ENCODE peak calls at places on chromosomes 13 and 19, in five cellular contexts. T, L, I, N and Z are unnamed samples.

GRCh38 chr13:70987043-70987442 is 878.8 kb upstream of the KLHL1 start:
- DNase-seq in T (no peak), N (no peak), I (no peak), L (no peak), Z (no peak)

GRCh38 chr19:46107371-46107770 is 17.1 kb downstream of the IGFL3 start:
- DNase-seq in I (peak), N (no peak), T (no peak), L (no peak), Z (peak)

GRCh38 chr13:41398494-41399190 is 58.7 kb upstream of the RGCC start:
- DNase-seq in T (no peak), N (no peak), I (no peak), L (peak), Z (no peak)

GRCh38 chr13:25502551-25502950 is 130.8 kb downstream of the ATP8A2 start:
- DNase-seq in N (no peak), T (no peak), L (no peak), I (no peak), Z (no peak)

GRCh38 chr19:52600639-52601024 is 30.5 kb downstream of the ZNF701 start:
- DNase-seq in L (peak), I (no peak), T (peak), N (peak), Z (no peak)

GRCh38 chr19:1923319-1923718 is 17.7 kb upstream of the CSNK1G2 start:
- DNase-seq in T (no peak), N (no peak), I (no peak), L (no peak), Z (no peak)

GRCh38 chr13:49585220-49586157 is at the start of gene RCBTB1:
- DNase-seq in I (peak), T (peak), N (peak), L (peak), Z (peak)

GRCh38 chr13:87656311-87656710 is 14.9 kb upstream of the SLITRK5 start:
- DNase-seq in L (peak), I (no peak), T (no peak), N (no peak), Z (peak)

GRCh38 chr13:63605962-63606361 is 2190.3 kb upstream of the PCDH20 start:
- DNase-seq in L (no peak), I (no peak), N (no peak), T (no peak), Z (no peak)

GRCh38 chr13:49046002-49046401 is 70.3 kb downstream of the FNDC3A start:
- DNase-seq in N (no peak), T (no peak), L (no peak), I (peak), Z (no peak)

GRCh38 chr19:30430206-30430734 is 58.1 kb downstream of the ZNF536 start:
- DNase-seq in L (no peak), T (no peak), I (no peak), N (peak), Z (no peak)

GRCh38 chr13:20124303-20124702 is 36.5 kb downstream of the GJA3 start:
- DNase-seq in T (no peak), I (no peak), L (no peak), N (no peak), Z (no peak)

GRCh38 chr19:34461375-34462100 is 20.0 kb upstream of the WTIP start:
- DNase-seq in T (no peak), N (peak), I (peak), L (no peak), Z (peak)

GRCh38 chr13:61777281-61777680 is 361.6 kb upstream of the PCDH20 start:
- DNase-seq in N (no peak), T (no peak), I (no peak), L (peak), Z (peak)

GRCh38 chr13:28059214-28059613 is 41.2 kb downstream of the FLT3 start:
- DNase-seq in N (no peak), L (peak), I (peak), T (peak), Z (peak)

GRCh38 chr13:110123041-110123809 is 183.7 kb downstream of the COL4A1 start:
- DNase-seq in T (no peak), L (no peak), I (no peak), N (peak), Z (no peak)

GRCh38 chr19:10433131-10433536 is 12.8 kb downstream of the PDE4A start:
- DNase-seq in N (no peak), L (no peak), I (no peak), T (no peak), Z (no peak)

GRCh38 chr19:13526552-13526951 is 20.3 kb upstream of the CACNA1A start:
- DNase-seq in I (peak), T (no peak), L (peak), N (no peak), Z (peak)

GRCh38 chr13:97478247-97478646 is 44.3 kb downstream of the RAP2A start:
- DNase-seq in N (no peak), L (no peak), T (no peak), I (no peak), Z (no peak)

GRCh38 chr19:22545751-22546150 is 88.4 kb upstream of the ZNF492 start:
- DNase-seq in N (no peak), L (peak), I (no peak), T (no peak), Z (peak)

GRCh38 chr13:27125357-27126282 is 46.0 kb downstream of the USP12 start:
- DNase-seq in T (no peak), N (no peak), I (no peak), L (no peak), Z (no peak)

GRCh38 chr13:87334176-87334575 is 337.0 kb upstream of the SLITRK5 start:
- DNase-seq in L (no peak), T (no peak), N (no peak), I (no peak), Z (no peak)

GRCh38 chr13:42211704-42212103 is 60.2 kb upstream of the AKAP11 start:
- DNase-seq in N (no peak), T (no peak), I (peak), L (peak), Z (no peak)

GRCh38 chr19:28010656-28011055 is 1202.3 kb downstream of the UQCRFS1 start:
- DNase-seq in I (peak), N (no peak), L (no peak), T (no peak), Z (no peak)

GRCh38 chr13:94859812-94860210 is 147.5 kb upstream of the SOX21 start:
- DNase-seq in L (no peak), T (no peak), N (no peak), I (no peak), Z (no peak)

GRCh38 chr13:34412295-34412694 is 529.8 kb upstream of the NBEA start:
- DNase-seq in N (no peak), T (no peak), I (peak), L (no peak), Z (no peak)
- TF ChIP-seq CTCF in N (no peak), T (no peak), I (no peak), L (no peak), Z (no peak)

DNA sequence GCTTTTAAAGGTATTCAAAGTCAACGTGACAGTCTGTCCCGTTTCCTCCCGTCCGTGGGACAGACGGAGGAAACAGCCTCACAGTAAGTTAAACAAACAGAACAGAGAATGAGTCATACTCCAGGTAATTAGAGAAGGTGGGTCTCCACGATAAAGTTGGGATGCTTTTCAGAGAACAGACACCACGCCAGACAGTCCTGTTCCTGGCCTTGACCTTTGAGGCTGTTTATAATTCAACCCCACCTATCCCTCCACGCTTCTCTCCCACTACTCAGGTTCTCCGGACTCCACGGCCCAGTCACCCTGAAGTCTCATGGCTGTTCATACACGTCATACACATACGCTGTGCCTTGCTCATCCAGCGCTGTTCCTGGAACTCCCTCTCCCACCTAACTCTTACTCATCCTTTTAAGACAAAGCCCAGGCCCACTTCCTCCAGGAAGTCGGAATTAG is 42.5 kb downstream of the ARHGEF18 start:
- DNase-seq in T (no peak), N (no peak), L (no peak), I (peak), Z (peak)
- H3K4me3 ChIP-seq in T (no peak), N (no peak), L (no peak), I (no peak), Z (no peak)

DNA sequence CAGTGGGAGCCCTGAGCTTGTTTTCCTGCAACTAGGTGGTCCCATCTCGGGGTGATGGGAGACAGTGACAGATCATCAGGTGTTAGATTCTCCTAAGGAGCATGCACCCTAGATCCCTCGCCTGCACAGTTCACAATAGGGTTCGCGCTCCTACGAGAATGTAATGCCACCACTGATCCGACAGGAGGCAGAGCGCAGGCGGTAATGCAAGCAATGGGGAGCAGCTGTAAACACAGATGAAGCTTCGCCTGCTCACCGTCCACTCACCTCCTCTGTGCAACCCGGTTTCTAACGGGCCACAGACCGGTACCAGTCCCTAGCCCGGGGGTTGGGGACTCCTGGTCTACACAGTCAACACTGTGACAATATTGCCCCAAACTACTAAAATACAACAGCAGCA is 38.8 kb downstream of the CARD8 start:
- DNase-seq in I (no peak), N (peak), L (no peak), T (no peak), Z (no peak)
- TF ChIP-seq CTCF in I (no peak), N (no peak), L (no peak), T (no peak), Z (no peak)

GRCh38 chr19:3474614-3475013 is 5.7 kb downstream of the SMIM24 start:
- DNase-seq in T (no peak), N (no peak), I (no peak), L (no peak), Z (no peak)

GRCh38 chr19:3475449-3475848 is 4.9 kb downstream of the SMIM24 start:
- DNase-seq in L (no peak), I (no peak), T (no peak), N (no peak), Z (no peak)

GRCh38 chr19:3471954-3472655 is 8.2 kb downstream of the SMIM24 start:
- DNase-seq in L (peak), N (no peak), T (peak), I (no peak), Z (peak)

GRCh38 chr19:3476830-3477229 is 3.5 kb downstream of the SMIM24 start:
- DNase-seq in T (no peak), N (no peak), I (no peak), L (no peak), Z (no peak)

DNA sequence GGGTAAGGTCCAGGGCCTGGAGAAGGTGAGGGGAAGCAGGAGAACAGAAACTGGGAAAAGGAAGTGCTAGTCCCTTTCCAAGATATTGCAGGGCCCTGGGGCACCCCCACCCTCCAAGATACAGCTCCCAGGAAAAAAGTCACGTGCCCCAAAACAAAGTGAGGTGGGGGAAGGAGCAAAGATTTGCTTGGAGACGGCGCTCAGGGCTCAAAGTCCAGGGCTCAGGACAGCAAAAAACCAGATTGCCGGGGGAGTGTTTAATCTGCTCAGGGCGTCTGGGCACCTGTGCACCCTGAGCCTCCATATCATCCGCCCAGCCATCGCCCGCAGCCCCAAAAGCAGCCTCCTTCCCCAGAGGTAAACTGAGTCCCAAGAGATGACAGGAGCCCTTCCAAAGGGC is 6.3 kb downstream of the SMIM24 start:
- DNase-seq in L (no peak), I (no peak), T (no peak), N (no peak), Z (no peak)
- H3K4me3 ChIP-seq in L (no peak), I (no peak), T (no peak), N (no peak), Z (no peak)

GRCh38 chr13:47671762-47672161 is 329.3 kb downstream of the SUCLA2 start:
- DNase-seq in T (no peak), N (no peak), L (no peak), I (no peak), Z (no peak)
- TF ChIP-seq CTCF in T (no peak), N (no peak), L (no peak), I (no peak), Z (no peak)

DNA sequence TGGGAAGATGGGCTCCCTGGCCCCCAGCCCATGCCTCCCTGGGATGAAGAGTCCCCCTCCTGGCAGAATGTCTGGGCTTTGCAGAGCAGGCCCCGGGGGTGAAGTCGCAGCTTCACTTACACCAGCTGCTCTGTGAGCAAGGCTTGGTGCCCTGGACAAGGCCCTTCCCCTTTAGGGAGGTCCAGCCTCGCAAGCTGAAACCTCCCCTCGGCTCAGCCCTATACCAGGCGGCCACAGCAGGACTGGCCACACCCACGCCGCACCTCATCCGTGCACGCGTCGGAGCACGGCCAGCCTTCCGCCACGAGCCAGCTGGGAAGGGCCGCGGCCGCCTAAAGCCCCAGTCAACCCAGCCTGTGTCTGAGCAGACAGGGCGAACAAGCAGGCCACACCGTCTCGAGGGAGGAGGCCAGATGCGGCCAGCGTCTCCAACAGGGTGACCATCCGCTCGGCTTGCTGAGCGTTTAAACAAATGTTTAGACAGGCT is 83.2 kb upstream of the MCF2L start:
- DNase-seq in T (no peak), I (peak), L (no peak), N (no peak), Z (peak)
- H3K4me3 ChIP-seq in T (no peak), I (peak), L (no peak), N (no peak), Z (peak)

DNA sequence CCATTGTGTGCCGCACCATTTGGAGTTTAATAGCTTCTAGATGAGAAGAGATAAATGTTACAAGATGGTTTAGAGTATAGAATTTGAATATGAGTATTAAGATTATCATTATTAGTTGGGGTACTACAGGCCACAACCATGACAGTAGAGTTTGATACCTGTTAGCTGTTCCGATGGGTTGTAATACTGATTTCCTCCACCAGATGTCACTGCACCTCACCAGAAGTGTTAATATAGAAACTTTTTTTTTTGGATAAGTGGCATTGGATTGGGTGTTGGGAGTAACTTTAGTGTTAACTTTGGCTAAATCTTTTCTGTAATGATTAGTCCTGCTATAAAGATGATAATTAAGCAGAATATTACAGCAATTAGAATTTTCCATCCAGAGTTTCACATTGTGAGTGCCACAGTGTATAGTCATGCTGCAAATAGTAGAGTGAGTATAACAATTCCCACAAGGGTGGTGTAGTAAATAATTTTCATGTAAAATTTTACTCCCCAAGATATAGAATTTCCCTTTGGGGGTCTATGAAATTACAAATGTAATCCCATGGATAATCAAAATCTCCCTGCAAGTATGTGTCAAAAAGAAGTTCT is 56.3 kb downstream of the PSG3 start:
- DNase-seq in L (peak), I (peak), T (no peak), N (no peak), Z (peak)
- TF ChIP-seq CTCF in L (peak), I (peak), T (peak), N (no peak), Z (peak)